ENCODE peak calls at places on chromosomes 13 and 19, in four cellular contexts. One of them, this sample, is unnamed.

GRCh38 chr13:91904597-91904996 is 506.2 kb downstream of the GPC5 start:
- DNase-seq in ascending aorta: no peak
- DNase-seq in iPS-NIHi11: no peak
- DNase-seq in EL: no peak
- DNase-seq in this sample: no peak

GRCh38 chr19:18063463-18063862 is 23.3 kb downstream of the IL12RB1 start:
- DNase-seq in ascending aorta: no peak
- DNase-seq in iPS-NIHi11: no peak
- DNase-seq in EL: peak
- DNase-seq in this sample: no peak

GRCh38 chr19:4732680-4733114 is 9.1 kb upstream of the DPP9 start:
- DNase-seq in ascending aorta: no peak
- DNase-seq in iPS-NIHi11: peak
- DNase-seq in EL: peak
- DNase-seq in this sample: peak

GRCh38 chr13:99196466-99197256 is 4.0 kb upstream of the UBAC2 start:
- DNase-seq in ascending aorta: no peak
- DNase-seq in iPS-NIHi11: no peak
- DNase-seq in EL: no peak
- DNase-seq in this sample: no peak

GRCh38 chr13:60448907-60449510 is 52.0 kb downstream of the TDRD3 start:
- DNase-seq in ascending aorta: no peak
- DNase-seq in iPS-NIHi11: peak
- DNase-seq in EL: peak
- DNase-seq in this sample: no peak

GRCh38 chr19:1590641-1591397 is 1.8 kb downstream of the MBD3 start:
- DNase-seq in ascending aorta: no peak
- DNase-seq in iPS-NIHi11: peak
- DNase-seq in EL: peak
- DNase-seq in this sample: no peak

GRCh38 chr13:35723820-35724219 is 247.3 kb upstream of the MAB21L1 start:
- DNase-seq in ascending aorta: no peak
- DNase-seq in iPS-NIHi11: no peak
- DNase-seq in EL: peak
- DNase-seq in this sample: no peak

GRCh38 chr19:40239415-40240226 is 13.1 kb upstream of the CCNP start:
- DNase-seq in ascending aorta: no peak
- DNase-seq in iPS-NIHi11: no peak
- DNase-seq in EL: no peak
- DNase-seq in this sample: no peak

GRCh38 chr13:43408274-43408673 is 378.5 kb downstream of the ENOX1 start:
- DNase-seq in ascending aorta: no peak
- DNase-seq in iPS-NIHi11: no peak
- DNase-seq in EL: no peak
- DNase-seq in this sample: no peak

GRCh38 chr13:26679411-26679810 is 81.2 kb downstream of the GPR12 start:
- DNase-seq in ascending aorta: no peak
- DNase-seq in iPS-NIHi11: no peak
- DNase-seq in EL: peak
- DNase-seq in this sample: no peak

GRCh38 chr19:29587518-29587986 is 18.5 kb upstream of the POP4 start:
- DNase-seq in ascending aorta: peak
- DNase-seq in iPS-NIHi11: no peak
- DNase-seq in EL: peak
- DNase-seq in this sample: no peak

GRCh38 chr19:42201489-42202289 is 15.8 kb downstream of the DEDD2 start:
- DNase-seq in ascending aorta: no peak
- DNase-seq in iPS-NIHi11: no peak
- DNase-seq in EL: no peak
- DNase-seq in this sample: no peak

GRCh38 chr19:10070730-10071446 is 15.2 kb upstream of the SHFL start:
- DNase-seq in ascending aorta: no peak
- DNase-seq in iPS-NIHi11: peak
- DNase-seq in EL: no peak
- DNase-seq in this sample: no peak

GRCh38 chr19:51687791-51688664 is 5.1 kb upstream of the SPACA6 start:
- DNase-seq in ascending aorta: peak
- DNase-seq in iPS-NIHi11: peak
- DNase-seq in EL: peak
- DNase-seq in this sample: peak

GRCh38 chr13:73228546-73228945 is 169.7 kb downstream of the KLF5 start:
- DNase-seq in ascending aorta: no peak
- DNase-seq in iPS-NIHi11: no peak
- DNase-seq in EL: peak
- DNase-seq in this sample: no peak

This sample was measured in NCI-H774.